ENCODE peak calls at places on chromosomes 2 and 18, in seven cellular contexts. One of them, this sample, is unnamed.

GRCh38 chr2:202215179-202215578 is 23.2 kb downstream of the SUMO1 start:
- DNase-seq in endothelial cell: no peak
- DNase-seq in globus pallidus: no peak
- DNase-seq in effector memory CD8-positive, alpha-beta T cell: no peak
- DNase-seq in AG09319: no peak
- DNase-seq in HS-5: no peak
- DNase-seq in NCI-H748 treated with DMSO at 0.1 percent for 48 hours: no peak
- DNase-seq in this sample: no peak

GRCh38 chr2:78261454-78261853 is 739.3 kb upstream of the LRRTM4 start:
- DNase-seq in endothelial cell: no peak
- DNase-seq in globus pallidus: no peak
- DNase-seq in effector memory CD8-positive, alpha-beta T cell: no peak
- DNase-seq in AG09319: no peak
- DNase-seq in HS-5: no peak
- DNase-seq in NCI-H748 treated with DMSO at 0.1 percent for 48 hours: no peak
- DNase-seq in this sample: no peak

GRCh38 chr2:120669121-120669952 is 66.3 kb upstream of the GLI2 start:
- DNase-seq in endothelial cell: peak
- DNase-seq in globus pallidus: no peak
- DNase-seq in effector memory CD8-positive, alpha-beta T cell: no peak
- DNase-seq in AG09319: no peak
- DNase-seq in HS-5: no peak
- DNase-seq in NCI-H748 treated with DMSO at 0.1 percent for 48 hours: no peak
- DNase-seq in this sample: peak

GRCh38 chr18:60935046-60935445 is 398.2 kb upstream of the CDH20 start:
- DNase-seq in endothelial cell: no peak
- DNase-seq in globus pallidus: no peak
- DNase-seq in effector memory CD8-positive, alpha-beta T cell: no peak
- DNase-seq in AG09319: peak
- DNase-seq in HS-5: peak
- DNase-seq in NCI-H748 treated with DMSO at 0.1 percent for 48 hours: no peak
- DNase-seq in this sample: no peak

GRCh38 chr2:102078773-102079172 is 63.8 kb upstream of the IL1R1 start:
- DNase-seq in endothelial cell: no peak
- DNase-seq in globus pallidus: no peak
- DNase-seq in effector memory CD8-positive, alpha-beta T cell: no peak
- DNase-seq in AG09319: no peak
- DNase-seq in HS-5: no peak
- DNase-seq in NCI-H748 treated with DMSO at 0.1 percent for 48 hours: no peak
- DNase-seq in this sample: no peak

GRCh38 chr2:165609672-165610071 is 140.2 kb downstream of the CSRNP3 start:
- DNase-seq in endothelial cell: no peak
- DNase-seq in globus pallidus: no peak
- DNase-seq in effector memory CD8-positive, alpha-beta T cell: no peak
- DNase-seq in AG09319: no peak
- DNase-seq in HS-5: no peak
- DNase-seq in NCI-H748 treated with DMSO at 0.1 percent for 48 hours: no peak
- DNase-seq in this sample: no peak

GRCh38 chr18:21330122-21330701 is 88.2 kb downstream of the GREB1L start:
- DNase-seq in endothelial cell: no peak
- DNase-seq in globus pallidus: peak
- DNase-seq in effector memory CD8-positive, alpha-beta T cell: no peak
- DNase-seq in AG09319: peak
- DNase-seq in HS-5: peak
- DNase-seq in NCI-H748 treated with DMSO at 0.1 percent for 48 hours: no peak
- DNase-seq in this sample: no peak

GRCh38 chr18:6746386-6746960 is 17.0 kb downstream of the ARHGAP28 start:
- DNase-seq in endothelial cell: no peak
- DNase-seq in globus pallidus: no peak
- DNase-seq in effector memory CD8-positive, alpha-beta T cell: no peak
- DNase-seq in AG09319: no peak
- DNase-seq in HS-5: no peak
- DNase-seq in NCI-H748 treated with DMSO at 0.1 percent for 48 hours: no peak
- DNase-seq in this sample: no peak

GRCh38 chr2:195470622-195471021 is 186.4 kb upstream of the SLC39A10 start:
- DNase-seq in endothelial cell: no peak
- DNase-seq in globus pallidus: no peak
- DNase-seq in effector memory CD8-positive, alpha-beta T cell: no peak
- DNase-seq in AG09319: no peak
- DNase-seq in HS-5: no peak
- DNase-seq in NCI-H748 treated with DMSO at 0.1 percent for 48 hours: no peak
- DNase-seq in this sample: no peak

GRCh38 chr2:45128580-45128997 is 119.3 kb upstream of the SIX2 start:
- DNase-seq in endothelial cell: no peak
- DNase-seq in globus pallidus: no peak
- DNase-seq in effector memory CD8-positive, alpha-beta T cell: no peak
- DNase-seq in AG09319: peak
- DNase-seq in HS-5: peak
- DNase-seq in NCI-H748 treated with DMSO at 0.1 percent for 48 hours: no peak
- DNase-seq in this sample: no peak

GRCh38 chr18:37554399-37554787 is 11.2 kb downstream of the CELF4 start:
- DNase-seq in endothelial cell: no peak
- DNase-seq in globus pallidus: no peak
- DNase-seq in effector memory CD8-positive, alpha-beta T cell: no peak
- DNase-seq in AG09319: no peak
- DNase-seq in HS-5: no peak
- DNase-seq in NCI-H748 treated with DMSO at 0.1 percent for 48 hours: no peak
- DNase-seq in this sample: no peak

GRCh38 chr2:45951025-45951737 is 299.7 kb downstream of the PRKCE start:
- DNase-seq in endothelial cell: no peak
- DNase-seq in globus pallidus: no peak
- DNase-seq in effector memory CD8-positive, alpha-beta T cell: no peak
- DNase-seq in AG09319: no peak
- DNase-seq in HS-5: no peak
- DNase-seq in NCI-H748 treated with DMSO at 0.1 percent for 48 hours: no peak
- DNase-seq in this sample: no peak

GRCh38 chr2:1721706-1722483 is 22.4 kb downstream of the PXDN start:
- DNase-seq in endothelial cell: no peak
- DNase-seq in globus pallidus: no peak
- DNase-seq in effector memory CD8-positive, alpha-beta T cell: no peak
- DNase-seq in AG09319: no peak
- DNase-seq in HS-5: no peak
- DNase-seq in NCI-H748 treated with DMSO at 0.1 percent for 48 hours: no peak
- DNase-seq in this sample: no peak

GRCh38 chr2:158928965-158929364 is 39.5 kb upstream of the TANC1 start:
- DNase-seq in endothelial cell: no peak
- DNase-seq in globus pallidus: no peak
- DNase-seq in effector memory CD8-positive, alpha-beta T cell: no peak
- DNase-seq in AG09319: no peak
- DNase-seq in HS-5: no peak
- DNase-seq in NCI-H748 treated with DMSO at 0.1 percent for 48 hours: no peak
- DNase-seq in this sample: no peak

GRCh38 chr2:176174850-176175728 is 13.4 kb upstream of the HOXD1 start:
- DNase-seq in endothelial cell: no peak
- DNase-seq in globus pallidus: peak
- DNase-seq in effector memory CD8-positive, alpha-beta T cell: no peak
- DNase-seq in AG09319: no peak
- DNase-seq in HS-5: no peak
- DNase-seq in NCI-H748 treated with DMSO at 0.1 percent for 48 hours: no peak
- DNase-seq in this sample: no peak

GRCh38 chr18:44654555-44654954 is 26.1 kb upstream of the SETBP1 start:
- DNase-seq in endothelial cell: no peak
- DNase-seq in globus pallidus: no peak
- DNase-seq in effector memory CD8-positive, alpha-beta T cell: no peak
- DNase-seq in AG09319: peak
- DNase-seq in HS-5: peak
- DNase-seq in NCI-H748 treated with DMSO at 0.1 percent for 48 hours: no peak
- DNase-seq in this sample: no peak

GRCh38 chr2:28627722-28628480 is 123.7 kb upstream of the PPP1CB start:
- DNase-seq in endothelial cell: no peak
- DNase-seq in globus pallidus: no peak
- DNase-seq in effector memory CD8-positive, alpha-beta T cell: no peak
- DNase-seq in AG09319: no peak
- DNase-seq in HS-5: no peak
- DNase-seq in NCI-H748 treated with DMSO at 0.1 percent for 48 hours: no peak
- DNase-seq in this sample: no peak

GRCh38 chr2:138193416-138194213 is 229.3 kb downstream of the HNMT start:
- DNase-seq in endothelial cell: no peak
- DNase-seq in globus pallidus: no peak
- DNase-seq in effector memory CD8-positive, alpha-beta T cell: no peak
- DNase-seq in AG09319: no peak
- DNase-seq in HS-5: no peak
- DNase-seq in NCI-H748 treated with DMSO at 0.1 percent for 48 hours: no peak
- DNase-seq in this sample: no peak

GRCh38 chr2:19802088-19802806 is 99.5 kb downstream of the TTC32 start:
- DNase-seq in endothelial cell: no peak
- DNase-seq in globus pallidus: no peak
- DNase-seq in effector memory CD8-positive, alpha-beta T cell: no peak
- DNase-seq in AG09319: no peak
- DNase-seq in HS-5: no peak
- DNase-seq in NCI-H748 treated with DMSO at 0.1 percent for 48 hours: no peak
- DNase-seq in this sample: no peak

GRCh38 chr18:67217551-67218166 is 298.9 kb downstream of the DSEL start:
- DNase-seq in endothelial cell: peak
- DNase-seq in globus pallidus: peak
- DNase-seq in effector memory CD8-positive, alpha-beta T cell: peak
- DNase-seq in AG09319: peak
- DNase-seq in HS-5: peak
- DNase-seq in NCI-H748 treated with DMSO at 0.1 percent for 48 hours: peak
- DNase-seq in this sample: peak